ENCODE peak calls at places on chromosomes 13 and 19, in six cellular contexts. One of them, this sample, is unnamed.

GRCh38 chr13:102799544-102800144 is 725 bp downstream of the BIVM start:
- DNase-seq in cardiac fibroblast: peak; percentile 39
- DNase-seq in body of pancreas: no peak
- DNase-seq in neural crest cell: peak; percentile 30
- DNase-seq in breast epithelium: no peak
- DNase-seq in lower lobe of right lung: peak; percentile 52
- DNase-seq in this sample: no peak

GRCh38 chr13:20609145-20609544 is 42.2 kb downstream of the IFT88 start:
- DNase-seq in cardiac fibroblast: peak; percentile 95
- DNase-seq in body of pancreas: no peak
- DNase-seq in breast epithelium: no peak
- DNase-seq in neural crest cell: no peak
- DNase-seq in lower lobe of right lung: no peak
- DNase-seq in this sample: no peak

GRCh38 chr19:17794731-17795494 is at the start of gene B3GNT3:
- DNase-seq in body of pancreas: peak; percentile 79
- DNase-seq in neural crest cell: no peak
- DNase-seq in cardiac fibroblast: peak; percentile 11
- DNase-seq in lower lobe of right lung: peak; percentile 79
- DNase-seq in breast epithelium: no peak
- DNase-seq in this sample: peak; percentile 94

GRCh38 chr19:372306-372890 is 27.8 kb upstream of the MIER2 start:
- DNase-seq in neural crest cell: no peak
- DNase-seq in cardiac fibroblast: peak; percentile 66
- DNase-seq in breast epithelium: no peak
- DNase-seq in lower lobe of right lung: no peak
- DNase-seq in body of pancreas: no peak
- DNase-seq in this sample: no peak

GRCh38 chr13:113759525-113760137 is 605 bp downstream of the TMEM255B start:
- DNase-seq in neural crest cell: no peak
- DNase-seq in cardiac fibroblast: peak; percentile 26
- DNase-seq in lower lobe of right lung: no peak
- DNase-seq in breast epithelium: no peak
- DNase-seq in body of pancreas: no peak
- DNase-seq in this sample: no peak

GRCh38 chr13:53743906-53744305 is 715.3 kb downstream of the OLFM4 start:
- DNase-seq in body of pancreas: no peak
- DNase-seq in breast epithelium: no peak
- DNase-seq in lower lobe of right lung: no peak
- DNase-seq in cardiac fibroblast: no peak
- DNase-seq in neural crest cell: no peak
- DNase-seq in this sample: no peak

GRCh38 chr13:112446867-112447266 is 70.7 kb downstream of the SPACA7 start:
- DNase-seq in lower lobe of right lung: no peak
- DNase-seq in neural crest cell: no peak
- DNase-seq in breast epithelium: no peak
- DNase-seq in cardiac fibroblast: no peak
- DNase-seq in body of pancreas: no peak
- DNase-seq in this sample: no peak

GRCh38 chr13:85261757-85262346 is 537.4 kb downstream of the SLITRK6 start:
- DNase-seq in body of pancreas: no peak
- DNase-seq in lower lobe of right lung: no peak
- DNase-seq in neural crest cell: no peak
- DNase-seq in cardiac fibroblast: no peak
- DNase-seq in breast epithelium: no peak
- DNase-seq in this sample: no peak

GRCh38 chr13:46983881-46984280 is 87.0 kb upstream of the HTR2A start:
- DNase-seq in cardiac fibroblast: peak; percentile 45
- DNase-seq in lower lobe of right lung: no peak
- DNase-seq in body of pancreas: no peak
- DNase-seq in breast epithelium: no peak
- DNase-seq in neural crest cell: no peak
- DNase-seq in this sample: peak; percentile 30

GRCh38 chr19:18648971-18649310 is 12.1 kb downstream of the KLHL26 start:
- DNase-seq in cardiac fibroblast: no peak
- DNase-seq in body of pancreas: no peak
- DNase-seq in breast epithelium: no peak
- DNase-seq in lower lobe of right lung: no peak
- DNase-seq in neural crest cell: no peak
- DNase-seq in this sample: no peak

GRCh38 chr13:110306960-110307696 is at the start of the genes COL4A1 and COL4A2:
- DNase-seq in cardiac fibroblast: peak; percentile 77
- DNase-seq in body of pancreas: peak; percentile 46
- DNase-seq in breast epithelium: peak; percentile 57
- DNase-seq in lower lobe of right lung: peak; percentile 68
- DNase-seq in neural crest cell: peak; percentile 52
- DNase-seq in this sample: no peak

GRCh38 chr13:48579167-48579918 is 46.5 kb upstream of the RCBTB2 start:
- DNase-seq in cardiac fibroblast: no peak
- DNase-seq in body of pancreas: no peak
- DNase-seq in neural crest cell: no peak
- DNase-seq in breast epithelium: no peak
- DNase-seq in lower lobe of right lung: no peak
- DNase-seq in this sample: no peak

GRCh38 chr19:10533656-10534386 is 9.9 kb upstream of the ATG4D start:
- DNase-seq in lower lobe of right lung: no peak
- DNase-seq in neural crest cell: no peak
- DNase-seq in cardiac fibroblast: peak; percentile 83
- DNase-seq in body of pancreas: no peak
- DNase-seq in breast epithelium: no peak
- DNase-seq in this sample: no peak

GRCh38 chr13:85314686-85315085 is 484.5 kb downstream of the SLITRK6 start:
- DNase-seq in body of pancreas: no peak
- DNase-seq in lower lobe of right lung: no peak
- DNase-seq in cardiac fibroblast: no peak
- DNase-seq in breast epithelium: no peak
- DNase-seq in neural crest cell: no peak
- DNase-seq in this sample: no peak

GRCh38 chr19:40235238-40236025 is 8.9 kb upstream of the CCNP start:
- DNase-seq in lower lobe of right lung: peak; percentile 41
- DNase-seq in body of pancreas: no peak
- DNase-seq in neural crest cell: no peak
- DNase-seq in cardiac fibroblast: no peak
- DNase-seq in breast epithelium: no peak
- DNase-seq in this sample: no peak

GRCh38 chr13:107203146-107203847 is 635.4 kb upstream of the ARGLU1 start:
- DNase-seq in body of pancreas: no peak
- DNase-seq in cardiac fibroblast: peak; percentile 11
- DNase-seq in lower lobe of right lung: no peak
- DNase-seq in breast epithelium: no peak
- DNase-seq in neural crest cell: peak; percentile 27
- DNase-seq in this sample: peak; percentile 1

GRCh38 chr13:104592127-104592526 is 1525.9 kb upstream of the SLC10A2 start:
- DNase-seq in neural crest cell: no peak
- DNase-seq in body of pancreas: no peak
- DNase-seq in cardiac fibroblast: peak; percentile 70
- DNase-seq in lower lobe of right lung: no peak
- DNase-seq in breast epithelium: no peak
- DNase-seq in this sample: no peak

GRCh38 chr13:37448072-37448471 is 150.5 kb downstream of the POSTN start:
- DNase-seq in body of pancreas: no peak
- DNase-seq in breast epithelium: no peak
- DNase-seq in neural crest cell: no peak
- DNase-seq in lower lobe of right lung: no peak
- DNase-seq in cardiac fibroblast: no peak
- DNase-seq in this sample: no peak

GRCh38 chr19:6047741-6048231 is 62.5 kb downstream of the RFX2 start:
- DNase-seq in cardiac fibroblast: peak; percentile 51
- DNase-seq in neural crest cell: peak; percentile 42
- DNase-seq in breast epithelium: peak; percentile 48
- DNase-seq in lower lobe of right lung: no peak
- DNase-seq in body of pancreas: no peak
- DNase-seq in this sample: peak; percentile 29

GRCh38 chr13:51912511-51913225 is 50.9 kb downstream of the CCDC70 start:
- DNase-seq in neural crest cell: no peak
- DNase-seq in breast epithelium: no peak
- DNase-seq in body of pancreas: no peak
- DNase-seq in cardiac fibroblast: no peak
- DNase-seq in lower lobe of right lung: no peak
- DNase-seq in this sample: no peak

GRCh38 chr13:94548382-94549240 is 47.3 kb downstream of the TGDS start:
- DNase-seq in lower lobe of right lung: peak; percentile 71
- DNase-seq in cardiac fibroblast: peak; percentile 51
- DNase-seq in neural crest cell: no peak
- DNase-seq in breast epithelium: no peak
- DNase-seq in body of pancreas: peak; percentile 55
- DNase-seq in this sample: peak; percentile 34

GRCh38 chr13:100397627-100398026 is 191.0 kb downstream of the GGACT start:
- DNase-seq in lower lobe of right lung: no peak
- DNase-seq in body of pancreas: no peak
- DNase-seq in neural crest cell: no peak
- DNase-seq in breast epithelium: no peak
- DNase-seq in cardiac fibroblast: no peak
- DNase-seq in this sample: no peak

GRCh38 chr19:19554074-19555023 is 16.3 kb downstream of the CILP2 start:
- DNase-seq in neural crest cell: peak; percentile 70
- DNase-seq in lower lobe of right lung: peak; percentile 74
- DNase-seq in body of pancreas: peak; percentile 42
- DNase-seq in breast epithelium: no peak
- DNase-seq in cardiac fibroblast: peak; percentile 54
- DNase-seq in this sample: peak; percentile 48

GRCh38 chr19:1133471-1133929 is 29.7 kb downstream of the GPX4 start:
- DNase-seq in cardiac fibroblast: no peak
- DNase-seq in lower lobe of right lung: peak; percentile 68
- DNase-seq in breast epithelium: no peak
- DNase-seq in body of pancreas: no peak
- DNase-seq in neural crest cell: no peak
- DNase-seq in this sample: no peak

GRCh38 chr19:3506384-3507340 is 551 bp downstream of the FZR1 start:
- DNase-seq in lower lobe of right lung: peak; percentile 69
- DNase-seq in cardiac fibroblast: peak; percentile 20
- DNase-seq in body of pancreas: peak; percentile 55
- DNase-seq in neural crest cell: no peak
- DNase-seq in breast epithelium: no peak
- DNase-seq in this sample: no peak

GRCh38 chr13:27470042-27470830 is 19.9 kb upstream of the MTIF3 start:
- DNase-seq in breast epithelium: no peak
- DNase-seq in body of pancreas: no peak
- DNase-seq in cardiac fibroblast: no peak
- DNase-seq in neural crest cell: no peak
- DNase-seq in lower lobe of right lung: no peak
- DNase-seq in this sample: no peak

GRCh38 chr13:40995997-40996396 is 23.1 kb downstream of the ELF1 start:
- DNase-seq in neural crest cell: no peak
- DNase-seq in breast epithelium: no peak
- DNase-seq in lower lobe of right lung: no peak
- DNase-seq in cardiac fibroblast: no peak
- DNase-seq in body of pancreas: no peak
- DNase-seq in this sample: no peak

GRCh38 chr13:75738841-75739240 is 102.7 kb downstream of the LMO7 start:
- DNase-seq in breast epithelium: no peak
- DNase-seq in lower lobe of right lung: no peak
- DNase-seq in neural crest cell: no peak
- DNase-seq in body of pancreas: no peak
- DNase-seq in cardiac fibroblast: no peak
- DNase-seq in this sample: no peak

GRCh38 chr13:22235285-22235949 is 564.5 kb downstream of the FGF9 start:
- DNase-seq in neural crest cell: no peak
- DNase-seq in cardiac fibroblast: no peak
- DNase-seq in breast epithelium: no peak
- DNase-seq in lower lobe of right lung: no peak
- DNase-seq in body of pancreas: no peak
- DNase-seq in this sample: peak; percentile 48

GRCh38 chr19:57280165-57280912 is at the start of gene ZNF460:
- DNase-seq in breast epithelium: peak; percentile 97
- DNase-seq in neural crest cell: peak; percentile 94
- DNase-seq in cardiac fibroblast: peak; percentile 98
- DNase-seq in body of pancreas: peak; percentile 96
- DNase-seq in lower lobe of right lung: peak; percentile 97
- DNase-seq in this sample: peak; percentile 98
- TF ChIP-seq CTCF in breast epithelium: no peak
- TF ChIP-seq CTCF in neural crest cell: no peak
- TF ChIP-seq CTCF in cardiac fibroblast: no peak
- TF ChIP-seq CTCF in body of pancreas: no peak
- TF ChIP-seq CTCF in lower lobe of right lung: no peak
- TF ChIP-seq CTCF in this sample: no peak

GRCh38 chr19:34274827-34275625 is 20.7 kb downstream of the GARRE1 start:
- DNase-seq in breast epithelium: no peak
- DNase-seq in body of pancreas: no peak
- DNase-seq in cardiac fibroblast: peak; percentile 91
- DNase-seq in lower lobe of right lung: no peak
- DNase-seq in neural crest cell: no peak
- DNase-seq in this sample: no peak
- TF ChIP-seq CTCF in breast epithelium: no peak
- TF ChIP-seq CTCF in body of pancreas: no peak
- TF ChIP-seq CTCF in cardiac fibroblast: no peak
- TF ChIP-seq CTCF in lower lobe of right lung: no peak
- TF ChIP-seq CTCF in neural crest cell: no peak
- TF ChIP-seq CTCF in this sample: no peak

DNA sequence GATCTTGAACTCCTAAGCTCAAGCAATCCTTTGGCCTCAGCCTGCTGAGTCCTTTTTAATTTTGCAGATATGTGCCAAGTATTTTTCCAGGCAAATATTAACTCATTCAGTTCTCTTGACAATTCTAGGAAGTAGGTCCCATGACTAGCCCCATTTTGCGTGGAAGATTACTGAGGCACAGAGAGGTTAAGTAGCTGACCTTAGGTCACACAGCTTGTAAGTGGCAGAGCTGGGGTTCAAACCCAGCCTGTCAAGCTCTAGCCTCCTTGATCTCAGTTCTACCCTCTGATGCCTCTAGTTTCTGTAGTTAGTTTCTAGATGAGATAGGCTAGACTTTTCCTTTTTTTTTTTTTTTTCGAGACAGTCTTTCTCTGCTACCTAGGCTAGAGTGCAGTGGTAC is 18.1 kb downstream of the CYP4F22 start:
- DNase-seq in lower lobe of right lung: no peak
- DNase-seq in body of pancreas: no peak
- DNase-seq in cardiac fibroblast: no peak
- DNase-seq in neural crest cell: no peak
- DNase-seq in breast epithelium: no peak
- DNase-seq in this sample: no peak
- TF ChIP-seq CTCF in lower lobe of right lung: no peak
- TF ChIP-seq CTCF in body of pancreas: no peak
- TF ChIP-seq CTCF in cardiac fibroblast: no peak
- TF ChIP-seq CTCF in neural crest cell: no peak
- TF ChIP-seq CTCF in breast epithelium: no peak
- TF ChIP-seq CTCF in this sample: no peak

GRCh38 chr19:32748948-32749347 is 29.4 kb downstream of the TDRD12 start:
- DNase-seq in lower lobe of right lung: no peak
- DNase-seq in cardiac fibroblast: no peak
- DNase-seq in neural crest cell: no peak
- DNase-seq in breast epithelium: no peak
- DNase-seq in body of pancreas: no peak
- DNase-seq in this sample: no peak

GRCh38 chr19:32751066-32751465 is 31.5 kb downstream of the TDRD12 start:
- DNase-seq in cardiac fibroblast: no peak
- DNase-seq in lower lobe of right lung: no peak
- DNase-seq in body of pancreas: no peak
- DNase-seq in neural crest cell: no peak
- DNase-seq in breast epithelium: no peak
- DNase-seq in this sample: no peak

GRCh38 chr19:32749361-32749760 is 29.8 kb downstream of the TDRD12 start:
- DNase-seq in neural crest cell: no peak
- DNase-seq in breast epithelium: no peak
- DNase-seq in cardiac fibroblast: no peak
- DNase-seq in body of pancreas: no peak
- DNase-seq in lower lobe of right lung: no peak
- DNase-seq in this sample: no peak

GRCh38 chr19:32750441-32751055 is 31.0 kb downstream of the TDRD12 start:
- DNase-seq in body of pancreas: no peak
- DNase-seq in cardiac fibroblast: no peak
- DNase-seq in breast epithelium: no peak
- DNase-seq in neural crest cell: no peak
- DNase-seq in lower lobe of right lung: no peak
- DNase-seq in this sample: no peak

GRCh38 chr19:32748497-32748896 is 28.9 kb downstream of the TDRD12 start:
- DNase-seq in neural crest cell: no peak
- DNase-seq in cardiac fibroblast: no peak
- DNase-seq in body of pancreas: no peak
- DNase-seq in lower lobe of right lung: no peak
- DNase-seq in breast epithelium: no peak
- DNase-seq in this sample: peak; percentile 28
- TF ChIP-seq CTCF in neural crest cell: no peak
- TF ChIP-seq CTCF in cardiac fibroblast: no peak
- TF ChIP-seq CTCF in body of pancreas: no peak
- TF ChIP-seq CTCF in lower lobe of right lung: no peak
- TF ChIP-seq CTCF in breast epithelium: no peak
- TF ChIP-seq CTCF in this sample: no peak